ENCODE peak calls at places on chromosome 5, in nine cellular contexts. J, N, D, F, R, Q, I, U and W are unnamed samples.
A peak's percentile ranks its signal among the peaks of the same experiment; 100 is the strongest.

GRCh38 chr5:138257583-138257982 is 16.8 kb downstream of the GFRA3 start:
- DNase-seq in D (no peak), I (no peak), Q (no peak), R (no peak), N (no peak), J (no peak), F (no peak), U (no peak), W (peak; percentile 76)

GRCh38 chr5:153752890-153753289 is 262.4 kb downstream of the GRIA1 start:
- DNase-seq in F (no peak), Q (no peak), I (no peak), N (no peak), D (no peak), U (no peak), R (no peak), J (no peak), W (no peak)

GRCh38 chr5:127909078-127909477 is 174.5 kb upstream of the SLC12A2 start:
- DNase-seq in D (peak; percentile 41), F (peak; percentile 55), Q (peak; percentile 78), U (no peak), R (no peak), J (no peak), I (peak; percentile 38), N (peak; percentile 66), W (no peak)

GRCh38 chr5:113059232-113059805 is 82.7 kb downstream of the DCP2 start:
- DNase-seq in N (no peak), U (no peak), F (peak; percentile 74), Q (no peak), J (no peak), I (no peak), R (no peak), D (no peak), W (no peak)

GRCh38 chr5:34876275-34876674 is 37.3 kb downstream of the TTC23L start:
- DNase-seq in J (no peak), F (no peak), D (no peak), I (no peak), N (no peak), R (no peak), U (no peak), Q (no peak), W (no peak)

GRCh38 chr5:132500931-132501628 is 10.5 kb upstream of the IRF1 start:
- DNase-seq in F (peak; percentile 55), N (peak; percentile 76), I (peak; percentile 86), D (peak; percentile 89), Q (peak; percentile 56), J (no peak), U (peak; percentile 33), R (peak; percentile 65), W (no peak)

GRCh38 chr5:142878638-142879037 is 108.5 kb downstream of the ARHGAP26 start:
- DNase-seq in F (no peak), Q (no peak), R (no peak), I (no peak), D (no peak), U (no peak), N (no peak), J (no peak), W (no peak)

GRCh38 chr5:92567831-92568450 is 1013.1 kb downstream of the NR2F1-AS1 start:
- DNase-seq in D (no peak), I (no peak), Q (no peak), J (no peak), R (no peak), F (no peak), N (no peak), U (no peak), W (no peak)

GRCh38 chr5:69378376-69378775 is 8.8 kb downstream of the RAD17 start:
- DNase-seq in J (no peak), F (no peak), R (no peak), D (no peak), Q (no peak), N (no peak), I (no peak), U (no peak), W (no peak)

GRCh38 chr5:116272281-116272941 is 187.6 kb downstream of the COMMD10 start:
- DNase-seq in Q (no peak), D (no peak), F (peak; percentile 52), I (no peak), J (no peak), U (no peak), N (no peak), R (no peak), W (no peak)

GRCh38 chr5:969421-969839 is 39.2 kb upstream of the NKD2 start:
- DNase-seq in U (no peak), J (no peak), I (no peak), Q (no peak), F (peak; percentile 5), N (no peak), D (no peak), R (no peak), W (peak; percentile 41)

GRCh38 chr5:78509145-78509865 is 139.3 kb downstream of the LHFPL2 start:
- DNase-seq in D (no peak), Q (no peak), I (no peak), J (no peak), R (no peak), U (no peak), F (no peak), N (no peak), W (no peak)

GRCh38 chr5:175663191-175664184 is 5.6 kb downstream of the HRH2 start:
- DNase-seq in I (no peak), F (no peak), N (no peak), U (no peak), R (no peak), Q (no peak), J (no peak), D (no peak), W (no peak)

GRCh38 chr5:76960004-76960625 is 7.3 kb downstream of the CRHBP start:
- DNase-seq in F (no peak), J (no peak), N (no peak), Q (no peak), R (no peak), U (no peak), D (no peak), I (no peak), W (no peak)

GRCh38 chr5:157484768-157485167 is 24.8 kb downstream of the NIPAL4 start:
- DNase-seq in Q (no peak), D (peak; percentile 66), F (peak; percentile 23), R (peak; percentile 73), N (no peak), U (no peak), J (peak; percentile 78), I (no peak), W (no peak)

GRCh38 chr5:74762599-74762998 is 4.3 kb downstream of the GFM2 start:
- DNase-seq in U (no peak), Q (peak; percentile 78), N (no peak), D (no peak), R (no peak), F (peak; percentile 83), I (no peak), J (no peak), W (no peak)

GRCh38 chr5:120532835-120533234 is 68.7 kb downstream of the PRR16 start:
- DNase-seq in D (no peak), Q (no peak), I (no peak), R (no peak), N (peak; percentile 20), F (no peak), U (no peak), J (no peak), W (no peak)

GRCh38 chr5:43000198-43000840 is 39.8 kb downstream of the ANXA2R start:
- DNase-seq in I (no peak), D (no peak), F (peak; percentile 59), U (peak; percentile 49), J (no peak), Q (no peak), R (peak; percentile 23), N (peak; percentile 63), W (no peak)

DNA sequence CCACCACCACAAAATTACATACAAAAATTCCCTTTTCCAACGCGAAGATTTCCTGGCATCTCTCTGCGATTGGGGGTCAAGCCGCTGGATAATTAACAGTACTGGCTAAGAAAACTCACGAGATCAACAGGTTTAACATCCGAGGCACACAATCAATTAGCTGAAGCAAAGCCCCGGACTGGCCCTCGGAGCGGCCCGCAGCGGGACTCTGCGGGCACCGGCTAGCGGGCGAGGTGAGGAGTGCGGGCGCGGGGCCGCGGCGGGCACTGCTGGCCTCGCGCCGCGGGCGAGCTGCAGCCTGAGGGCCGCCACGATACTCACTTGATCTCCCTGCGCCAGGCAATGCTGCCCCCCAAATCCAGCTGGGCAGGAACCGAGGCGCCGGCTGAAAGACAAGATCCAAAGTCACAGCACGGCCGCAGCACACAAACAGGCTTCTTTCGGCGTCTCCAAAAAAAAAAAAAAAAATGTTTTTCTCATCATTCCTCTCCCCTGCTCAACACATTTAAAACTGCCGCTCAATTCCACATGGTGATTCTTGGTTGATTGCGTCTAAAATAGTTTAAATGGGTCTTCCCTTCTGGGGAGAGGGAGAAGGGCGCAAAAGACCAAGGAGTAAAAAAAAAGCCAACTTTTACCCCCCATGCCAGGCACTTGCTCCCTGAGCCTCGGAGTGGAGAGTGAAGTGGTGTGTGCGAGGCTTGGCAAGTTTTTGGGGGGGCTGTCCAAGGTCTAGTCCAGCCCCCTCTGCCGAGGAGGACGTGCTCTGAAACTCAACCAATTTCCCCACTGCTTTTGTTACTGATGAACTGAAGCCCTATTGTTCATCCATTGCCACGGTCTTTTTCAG is 210.1 kb downstream of the MEF2C start:
- DNase-seq in N (no peak), R (no peak), Q (no peak), I (no peak), D (peak; percentile 20), J (no peak), F (no peak), U (no peak), W (no peak)
- H3K4me3 ChIP-seq in N (no peak overlapping the region), R (no peak overlapping the region), Q (no peak overlapping the region), I (no peak overlapping the region), D (peak overlapping the region; percentile 72), J (no peak overlapping the region), F (no peak overlapping the region), U (no peak overlapping the region), W (no peak overlapping the region)

GRCh38 chr5:40550481-40550880 is 129.2 kb upstream of the PTGER4 start:
- DNase-seq in R (no peak), J (no peak), Q (no peak), U (no peak), F (no peak), N (no peak), I (no peak), D (no peak), W (no peak)
- H3K4me1 ChIP-seq in R (no peaks in the 10 kb centered on the region), J (no peaks in the 10 kb centered on the region), Q (peaks cover 41% of the 10 kb centered on the region), U (no peaks in the 10 kb centered on the region), F (peaks cover 12% of the 10 kb centered on the region), N (no peaks in the 10 kb centered on the region), I (peaks cover 6% of the 10 kb centered on the region), D (no peaks in the 10 kb centered on the region), W (peaks cover 10% of the 10 kb centered on the region)

DNA sequence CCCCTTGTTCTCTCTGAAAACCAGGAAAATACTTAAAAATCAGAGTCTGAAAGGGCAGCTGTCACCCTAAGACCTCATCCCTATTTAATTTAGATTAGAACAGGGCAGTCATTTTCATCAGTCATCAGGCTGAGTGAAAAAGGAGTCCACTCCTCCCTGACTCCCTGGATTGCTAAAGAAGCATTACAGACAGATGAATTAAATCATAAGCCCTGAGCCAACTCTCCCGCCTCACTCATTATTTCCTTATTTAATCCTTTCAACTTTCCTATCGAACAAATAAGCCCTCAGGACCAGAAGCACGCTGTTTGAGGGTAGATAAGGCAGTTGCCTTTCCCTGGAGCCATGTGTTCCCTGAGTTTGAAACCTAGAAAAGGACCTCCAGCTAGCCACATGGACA is 201.9 kb upstream of the ANKRD55 start:
- DNase-seq in N (no peak), F (no peak), D (no peak), J (no peak), Q (no peak), U (no peak), R (no peak), I (no peak), W (no peak)
- TF ChIP-seq CTCF in N (no peak), F (no peak), D (no peak), J (no peak), Q (no peak), U (no peak), R (no peak), I (no peak), W (no peak)

GRCh38 chr5:96431376-96432244 is 1.4 kb downstream of the PCSK1 start:
- DNase-seq in I (no peak), R (no peak), J (peak; percentile 21), Q (no peak), D (no peak), U (no peak), N (no peak), F (peak; percentile 35), W (no peak)
- H3K4me3 ChIP-seq in I (no peak overlapping the region), R (no peak overlapping the region), J (peak overlapping the region; percentile 28), Q (no peak overlapping the region), D (no peak overlapping the region), U (no peak overlapping the region), N (no peak overlapping the region), F (no peak overlapping the region), W (no peak overlapping the region)